ENCODE peak calls at places on chromosomes 1 and 21, in six cellular contexts. F is A549, P is heart left ventricle, A is GM12865, V is fibroblast of the aortic adventitia, K is skeletal muscle cell. O is an unnamed sample.
A peak's percentile ranks its signal among the peaks of the same experiment; 100 is the strongest.

GRCh38 chr1:202981939-202982338 is 14.9 kb upstream of the CYB5R1 start:
- DNase-seq in V (no peak), P (no peak), K (no peak), A (no peak), F (no peak), O (no peak)

GRCh38 chr1:11668516-11668915 is 4.5 kb downstream of the FBXO6 start:
- DNase-seq in K (no peak), V (no peak), F (no peak), A (no peak), P (no peak), O (no peak)

GRCh38 chr1:193318347-193318746 is 131.9 kb upstream of the B3GALT2 start:
- DNase-seq in V (no peak), P (no peak), K (no peak), A (no peak), F (no peak), O (no peak)

GRCh38 chr1:63772876-63773275 is 941 bp upstream of the ROR1 start:
- DNase-seq in F (no peak), P (no peak), A (no peak), K (no peak), V (no peak), O (no peak)

GRCh38 chr1:17777818-17778217 is 22.7 kb downstream of the ACTL8 start:
- DNase-seq in A (no peak), V (no peak), P (no peak), F (no peak), K (no peak), O (no peak)

GRCh38 chr1:203296456-203297073 is 8.8 kb upstream of the BTG2 start:
- DNase-seq in A (no peak), F (no peak), P (peak; percentile 48), V (peak; percentile 85), K (no peak), O (no peak)

GRCh38 chr1:64470670-64471217 is 815 bp downstream of the CACHD1 start:
- DNase-seq in F (peak; percentile 15), V (peak; percentile 16), K (no peak), P (peak; percentile 40), A (peak; percentile 7), O (peak; percentile 40)

GRCh38 chr1:205791568-205792180 is 16.4 kb upstream of the RAB29 start:
- DNase-seq in K (no peak), P (peak; percentile 61), V (peak; percentile 64), F (peak; percentile 83), A (peak; percentile 67), O (peak; percentile 75)

GRCh38 chr1:116252785-116253184 is 120.3 kb upstream of the ATP1A1 start:
- DNase-seq in A (no peak), K (no peak), P (no peak), F (no peak), V (no peak), O (no peak)

GRCh38 chr1:2586154-2587070 is at the start of gene PRXL2B:
- DNase-seq in F (peak; percentile 89), P (peak; percentile 100), V (peak; percentile 99), K (peak; percentile 98), A (peak; percentile 99), O (peak; percentile 96)

GRCh38 chr1:2587071-2587859 is 688 bp downstream of the PRXL2B start:
- DNase-seq in P (no peak), K (no peak), A (peak; percentile 33), F (peak; percentile 26), V (peak; percentile 19), O (no peak)

GRCh38 chr1:2589331-2590232 is 3.0 kb downstream of the PRXL2B start:
- DNase-seq in V (no peak), P (no peak), K (no peak), A (no peak), F (no peak), O (no peak)

GRCh38 chr1:2588661-2589330 is 2.2 kb downstream of the PRXL2B start:
- DNase-seq in F (no peak), K (no peak), A (no peak), V (no peak), P (no peak), O (no peak)

GRCh38 chr1:2587860-2588571 is 1.4 kb downstream of the PRXL2B start:
- DNase-seq in K (no peak), P (no peak), F (no peak), V (no peak), A (no peak), O (no peak)
- H3K4me3 ChIP-seq in K (peak overlapping the region; percentile 77), P (peak overlapping the region; percentile 84), F (peak overlapping the region; percentile 78), V (peak overlapping the region; percentile 83), A (no peak overlapping the region), O (no peak overlapping the region)

GRCh38 chr1:156463874-156464273 is 36.7 kb downstream of the MEF2D start:
- DNase-seq in V (no peak), F (no peak), K (peak; percentile 56), P (no peak), A (no peak), O (no peak)
- H3K4me3 ChIP-seq in V (no peak overlapping the region), F (no peak overlapping the region), K (no peak overlapping the region), P (no peak overlapping the region), A (no peak overlapping the region), O (no peak overlapping the region)

DNA sequence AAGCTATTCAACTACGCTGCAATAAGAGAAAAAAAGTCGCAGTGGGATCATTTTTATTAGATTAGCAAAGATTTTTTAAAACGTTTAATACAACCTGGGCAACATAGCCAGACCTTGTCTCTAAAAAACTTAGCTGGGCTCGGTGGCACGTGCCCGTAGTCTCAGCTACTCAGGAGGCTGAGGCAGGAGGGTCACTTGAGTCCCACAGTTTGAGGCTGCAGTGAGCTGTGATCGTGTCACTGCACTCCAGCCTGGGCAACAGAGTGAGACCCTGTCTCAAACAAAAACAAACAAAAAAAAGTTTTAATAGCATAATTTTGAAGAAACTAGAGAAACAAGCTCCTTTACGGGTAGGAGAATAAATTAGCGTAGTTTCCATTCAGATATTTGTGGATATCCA is 1.0 kb upstream of the PRDM15 start:
- DNase-seq in A (no peak), V (no peak), F (no peak), P (no peak), K (no peak), O (no peak)
- H3K4me3 ChIP-seq in A (peak overlapping the region; percentile 66), V (peak overlapping the region; percentile 6), F (peak overlapping the region; percentile 57), P (no peak overlapping the region), K (no peak overlapping the region), O (peak overlapping the region; percentile 78)

DNA sequence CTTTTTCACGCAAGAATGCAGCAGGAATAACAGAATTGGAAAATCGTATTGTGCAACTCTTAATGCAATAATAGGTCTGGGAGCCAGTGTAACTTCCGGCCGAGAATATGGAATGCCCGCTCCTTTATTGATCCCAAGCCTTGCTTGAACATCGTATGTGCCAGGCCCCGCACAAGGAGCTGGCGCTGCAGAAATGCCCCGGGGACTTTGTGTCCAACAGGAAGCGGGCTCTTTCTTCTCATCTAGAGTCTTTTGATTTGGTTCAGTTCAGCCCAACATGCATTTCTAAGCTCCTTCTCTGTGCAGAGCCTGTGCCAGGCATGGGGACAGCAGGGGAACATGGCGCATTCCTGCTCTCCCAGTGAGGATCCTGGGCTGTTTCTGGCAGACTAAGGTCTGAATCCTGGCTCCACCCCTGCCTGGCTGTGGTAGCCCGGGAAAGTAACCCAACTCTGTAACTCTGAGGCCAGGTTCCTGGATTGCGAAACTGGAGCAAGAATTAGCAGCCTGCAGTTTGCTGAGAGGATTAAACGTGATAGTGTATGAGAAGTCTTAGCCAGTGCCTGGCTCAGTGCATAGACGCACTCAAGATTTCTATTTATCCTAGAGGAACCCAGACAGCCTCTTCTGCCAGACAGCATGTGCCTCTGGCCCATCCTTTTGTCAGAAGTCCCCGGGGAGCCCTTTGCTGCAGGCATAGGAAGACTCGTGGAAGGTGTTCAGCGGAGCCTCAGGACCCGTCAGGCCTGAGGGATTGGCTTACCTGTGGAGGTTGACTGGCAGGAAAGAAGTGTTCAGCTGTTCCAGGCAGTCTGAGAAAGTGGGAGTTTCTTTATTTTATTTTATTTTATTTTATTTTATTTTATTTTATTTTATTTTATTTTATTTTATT is 994 bp upstream of the CDCP2 start:
- DNase-seq in F (no peak), K (peak; percentile 47), V (peak; percentile 88), P (no peak), A (no peak), O (peak; percentile 26)
- H3K4me3 ChIP-seq in F (no peak overlapping the region), K (no peak overlapping the region), V (peak overlapping the region; percentile 6), P (no peak overlapping the region), A (no peak overlapping the region), O (no peak overlapping the region)

GRCh38 chr1:27935721-27936120 is 921 bp downstream of the SMPDL3B start:
- DNase-seq in V (no peak), P (no peak), F (no peak), K (no peak), A (no peak), O (no peak)
- H3K4me3 ChIP-seq in V (no peak overlapping the region), P (no peak overlapping the region), F (no peak overlapping the region), K (no peak overlapping the region), A (no peak overlapping the region), O (no peak overlapping the region)

DNA sequence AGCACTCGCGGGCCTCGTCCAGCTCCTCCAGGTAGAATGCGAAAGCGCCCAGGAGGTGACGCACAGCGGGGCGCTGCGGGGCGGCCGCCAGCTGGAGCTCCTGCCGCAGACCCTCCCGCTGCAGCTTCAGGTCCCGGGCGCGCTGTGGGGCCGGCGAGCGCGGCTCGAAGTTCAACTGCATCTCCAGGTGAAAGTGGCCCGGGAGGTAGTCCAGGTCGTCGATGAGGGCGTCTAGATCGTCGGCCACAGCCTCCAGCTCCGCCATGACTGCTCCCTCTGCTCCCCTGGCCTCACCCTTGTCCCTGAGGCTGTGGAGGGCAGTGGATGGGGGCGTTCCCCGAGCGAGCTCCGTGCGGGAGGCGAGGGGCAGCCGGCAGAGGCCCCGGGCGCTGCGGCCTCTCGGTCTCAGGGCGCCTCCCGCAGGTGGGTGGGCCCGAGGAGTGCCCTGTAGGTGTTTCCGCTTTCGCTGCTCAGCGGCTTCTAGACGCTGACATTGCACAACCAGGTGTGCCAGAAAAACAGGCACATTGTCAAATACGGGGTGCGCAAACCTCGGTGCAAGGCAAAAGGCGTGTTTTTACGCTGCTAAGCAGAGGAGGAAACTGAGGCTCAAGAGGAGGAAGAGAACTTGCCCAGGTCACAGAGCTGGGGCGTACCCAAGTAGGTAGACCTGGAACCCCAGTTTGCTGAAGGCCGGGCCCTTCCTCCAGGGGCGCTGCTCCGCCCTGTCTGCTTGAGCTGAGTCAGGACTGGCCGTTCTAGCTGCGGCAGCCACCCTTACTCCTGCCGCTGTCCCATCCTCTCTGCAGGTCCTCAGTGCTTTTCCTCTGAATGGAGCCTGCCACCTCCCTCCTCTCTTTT is at the start of gene TTC22:
- DNase-seq in F (no peak), A (peak; percentile 77), K (no peak), V (no peak), P (no peak), O (no peak)
- H3K4me3 ChIP-seq in F (no peak within 1 kb of the TSS), A (peak within 1 kb of the TSS; percentile 55), K (peak within 1 kb of the TSS; percentile 5), V (peak within 1 kb of the TSS; percentile 9), P (peak within 1 kb of the TSS; percentile 13), O (no peak within 1 kb of the TSS)

O was measured in BE2C.